ENCODE peak calls at places on chromosomes 3 and 15, in four cellular contexts. One of them, this sample, is unnamed.

GRCh38 chr3:42582474-42583070 is 805 bp upstream of the SEC22C start:
- DNase-seq in K562: no peak
- DNase-seq in GM12878: no peak
- DNase-seq in HepG2: no peak
- DNase-seq in this sample: no peak

GRCh38 chr3:61719278-61719977 is 158.1 kb downstream of the PTPRG start:
- DNase-seq in K562: no peak
- DNase-seq in GM12878: no peak
- DNase-seq in HepG2: no peak
- DNase-seq in this sample: no peak

GRCh38 chr15:57477736-57478522 is 101.6 kb downstream of the CGNL1 start:
- DNase-seq in K562: no peak
- DNase-seq in GM12878: peak; percentile 45
- DNase-seq in HepG2: peak; percentile 97
- DNase-seq in this sample: no peak

GRCh38 chr3:168493412-168494205 is 397.9 kb upstream of the GOLIM4 start:
- DNase-seq in K562: no peak
- DNase-seq in GM12878: no peak
- DNase-seq in HepG2: no peak
- DNase-seq in this sample: no peak

GRCh38 chr15:68014219-68014618 is 39.9 kb upstream of the PIAS1 start:
- DNase-seq in K562: no peak
- DNase-seq in GM12878: no peak
- DNase-seq in HepG2: no peak
- DNase-seq in this sample: no peak

GRCh38 chr3:71504250-71505036 is 79.1 kb downstream of the FOXP1 start:
- DNase-seq in K562: peak; percentile 18
- DNase-seq in GM12878: no peak
- DNase-seq in HepG2: no peak
- DNase-seq in this sample: peak; percentile 65

GRCh38 chr3:98824256-98824655 is 61.1 kb downstream of the ST3GAL6 start:
- DNase-seq in K562: no peak
- DNase-seq in GM12878: no peak
- DNase-seq in HepG2: no peak
- DNase-seq in this sample: no peak

GRCh38 chr3:16084887-16085286 is 89.6 kb upstream of the GALNT15 start:
- DNase-seq in K562: no peak
- DNase-seq in GM12878: no peak
- DNase-seq in HepG2: no peak
- DNase-seq in this sample: peak; percentile 95

GRCh38 chr3:171404376-171404982 is 55.7 kb downstream of the TNIK start:
- DNase-seq in K562: no peak
- DNase-seq in GM12878: no peak
- DNase-seq in HepG2: no peak
- DNase-seq in this sample: no peak

GRCh38 chr3:23002846-23003800 is 200.0 kb upstream of the UBE2E2 start:
- DNase-seq in K562: no peak
- DNase-seq in GM12878: no peak
- DNase-seq in HepG2: no peak
- DNase-seq in this sample: peak; percentile 31

GRCh38 chr3:95302044-95302443 is 1239.2 kb downstream of the NSUN3 start:
- DNase-seq in K562: no peak
- DNase-seq in GM12878: no peak
- DNase-seq in HepG2: peak; percentile 40
- DNase-seq in this sample: no peak

GRCh38 chr3:182111967-182112366 is 400.2 kb downstream of the SOX2 start:
- DNase-seq in K562: no peak
- DNase-seq in GM12878: no peak
- DNase-seq in HepG2: no peak
- DNase-seq in this sample: no peak

GRCh38 chr3:156382458-156383346 is 172.2 kb downstream of the SSR3 start:
- DNase-seq in K562: peak; percentile 52
- DNase-seq in GM12878: no peak
- DNase-seq in HepG2: peak; percentile 24
- DNase-seq in this sample: peak; percentile 49

GRCh38 chr3:27570421-27571106 is 86.4 kb upstream of the SLC4A7 start:
- DNase-seq in K562: no peak
- DNase-seq in GM12878: no peak
- DNase-seq in HepG2: no peak
- DNase-seq in this sample: no peak

GRCh38 chr3:79140718-79141117 is 627.1 kb downstream of the ROBO1 start:
- DNase-seq in K562: no peak
- DNase-seq in GM12878: no peak
- DNase-seq in HepG2: no peak
- DNase-seq in this sample: no peak

GRCh38 chr15:55254916-55255679 is 34.5 kb downstream of the RAB27A start:
- DNase-seq in K562: no peak
- DNase-seq in GM12878: no peak
- DNase-seq in HepG2: no peak
- DNase-seq in this sample: no peak

GRCh38 chr3:45165497-45166282 is 19.5 kb upstream of the CDCP1 start:
- DNase-seq in K562: no peak
- DNase-seq in GM12878: no peak
- DNase-seq in HepG2: no peak
- DNase-seq in this sample: no peak

GRCh38 chr3:27749640-27750039 is 27.5 kb upstream of the EOMES start:
- DNase-seq in K562: no peak
- DNase-seq in GM12878: no peak
- DNase-seq in HepG2: no peak
- DNase-seq in this sample: no peak

GRCh38 chr3:126679318-126679751 is 24.4 kb upstream of the TXNRD3 start:
- DNase-seq in K562: peak; percentile 70
- DNase-seq in GM12878: peak; percentile 4
- DNase-seq in HepG2: peak; percentile 59
- DNase-seq in this sample: peak; percentile 76

GRCh38 chr3:134640872-134641470 is 9.9 kb downstream of the KY start:
- DNase-seq in K562: peak; percentile 15
- DNase-seq in GM12878: no peak
- DNase-seq in HepG2: peak; percentile 26
- DNase-seq in this sample: peak; percentile 32

GRCh38 chr15:91099616-91100560 is at the start of gene SV2B:
- DNase-seq in K562: no peak
- DNase-seq in GM12878: no peak
- DNase-seq in HepG2: no peak
- DNase-seq in this sample: peak; percentile 7

GRCh38 chr15:58987036-58987435 is 427 bp upstream of the RNF111 start:
- DNase-seq in K562: peak; percentile 28
- DNase-seq in GM12878: no peak
- DNase-seq in HepG2: peak; percentile 3
- DNase-seq in this sample: no peak

DNA sequence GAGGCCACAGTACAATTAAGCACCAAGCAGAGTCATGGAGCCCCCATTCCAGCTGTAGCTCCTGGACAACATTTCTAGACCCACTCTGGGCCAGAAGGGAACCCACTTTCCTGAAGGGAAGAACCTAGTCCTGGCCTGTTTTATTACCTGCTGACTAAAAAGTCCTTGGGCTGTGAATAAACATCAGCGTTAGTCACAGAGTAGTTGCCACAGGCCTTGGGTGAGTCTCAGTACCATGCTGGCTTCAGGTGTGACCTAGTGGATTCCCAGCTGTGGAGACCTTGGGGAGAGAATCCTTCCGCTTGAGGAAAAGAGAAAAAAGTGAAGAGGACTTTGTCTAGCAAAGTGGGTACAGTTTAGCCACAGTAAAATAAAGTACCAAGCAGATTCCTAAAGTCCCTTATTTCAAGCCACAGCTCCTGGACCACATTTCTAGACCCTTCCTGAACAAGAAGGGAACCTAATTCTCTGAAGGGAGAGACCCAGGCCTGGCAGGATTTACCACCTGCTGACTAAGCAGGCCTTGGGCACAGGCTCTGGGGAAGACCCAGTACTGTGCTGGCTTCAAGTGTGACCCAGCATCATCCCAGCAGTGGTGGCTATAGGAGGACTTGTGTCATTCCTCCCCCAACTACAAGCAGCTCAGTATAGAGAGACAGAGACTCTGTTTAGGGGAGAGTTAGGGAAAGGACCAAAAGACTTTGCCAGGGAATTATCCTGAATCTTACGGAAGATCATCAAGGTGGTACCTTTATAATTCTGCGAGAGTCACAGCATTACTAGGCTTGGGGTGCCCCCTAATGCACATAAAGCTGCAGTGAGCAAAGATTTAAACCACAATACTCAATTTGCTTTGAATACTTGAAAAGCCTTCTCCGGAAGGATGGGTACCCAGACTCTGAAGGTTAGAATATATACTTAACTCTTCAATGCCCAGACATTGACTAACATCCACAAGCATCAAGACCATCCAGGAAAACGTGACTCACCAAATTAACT is 118.2 kb upstream of the KCNH8 start:
- DNase-seq in K562: no peak
- DNase-seq in GM12878: no peak
- DNase-seq in HepG2: no peak
- DNase-seq in this sample: no peak
- TF ChIP-seq MYC in K562: no peak
- TF ChIP-seq MYC in GM12878: no peak
- TF ChIP-seq MYC in HepG2: no peak
- TF ChIP-seq MYC in this sample: no peak

GRCh38 chr15:74127954-74128784 is 2.2 kb upstream of the ISLR2 start:
- DNase-seq in K562: no peak
- DNase-seq in GM12878: no peak
- DNase-seq in HepG2: no peak
- DNase-seq in this sample: no peak
- TF ChIP-seq EZH2 in K562: no peak
- TF ChIP-seq EZH2 in GM12878: peak; percentile 25
- TF ChIP-seq EZH2 in HepG2: no peak
- TF ChIP-seq EZH2 in this sample: peak; percentile 77

GRCh38 chr15:100559330-100559729 is 30.6 kb upstream of the CERS3 start:
- DNase-seq in K562: no peak
- DNase-seq in GM12878: no peak
- DNase-seq in HepG2: peak; percentile 3
- DNase-seq in this sample: no peak
- TF ChIP-seq MYC in K562: no peak
- TF ChIP-seq MYC in GM12878: no peak
- TF ChIP-seq MYC in HepG2: no peak
- TF ChIP-seq MYC in this sample: no peak

GRCh38 chr3:32175607-32176197 is 62.8 kb upstream of the CMTM8 start:
- DNase-seq in K562: peak; percentile 77
- DNase-seq in GM12878: no peak
- DNase-seq in HepG2: peak; percentile 60
- DNase-seq in this sample: peak; percentile 67
- TF ChIP-seq EZH2 in K562: no peak
- TF ChIP-seq EZH2 in GM12878: no peak
- TF ChIP-seq EZH2 in HepG2: no peak
- TF ChIP-seq EZH2 in this sample: no peak

DNA sequence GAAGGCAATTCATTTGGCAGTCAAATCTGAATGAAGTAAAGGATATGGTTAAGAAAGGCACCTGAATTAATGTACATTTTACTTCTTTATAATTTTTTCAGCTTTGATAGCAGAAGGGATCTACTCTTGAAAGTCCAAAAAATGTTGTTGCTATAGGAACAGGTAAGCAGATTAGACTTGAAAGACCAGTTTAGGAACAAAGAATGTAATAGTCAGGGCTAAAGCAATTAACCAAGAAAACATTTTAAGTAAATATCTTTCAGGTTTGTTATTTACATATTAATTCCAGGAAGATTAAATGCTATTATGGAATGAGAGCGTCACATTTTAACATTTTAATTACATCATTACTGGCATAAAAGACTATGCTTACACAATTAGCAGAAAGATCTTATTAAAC is 1.1 kb downstream of the ATP13A4 start:
- DNase-seq in K562: no peak
- DNase-seq in GM12878: no peak
- DNase-seq in HepG2: no peak
- DNase-seq in this sample: no peak
- TF ChIP-seq MYC in K562: no peak
- TF ChIP-seq MYC in GM12878: no peak
- TF ChIP-seq MYC in HepG2: no peak
- TF ChIP-seq MYC in this sample: no peak

DNA sequence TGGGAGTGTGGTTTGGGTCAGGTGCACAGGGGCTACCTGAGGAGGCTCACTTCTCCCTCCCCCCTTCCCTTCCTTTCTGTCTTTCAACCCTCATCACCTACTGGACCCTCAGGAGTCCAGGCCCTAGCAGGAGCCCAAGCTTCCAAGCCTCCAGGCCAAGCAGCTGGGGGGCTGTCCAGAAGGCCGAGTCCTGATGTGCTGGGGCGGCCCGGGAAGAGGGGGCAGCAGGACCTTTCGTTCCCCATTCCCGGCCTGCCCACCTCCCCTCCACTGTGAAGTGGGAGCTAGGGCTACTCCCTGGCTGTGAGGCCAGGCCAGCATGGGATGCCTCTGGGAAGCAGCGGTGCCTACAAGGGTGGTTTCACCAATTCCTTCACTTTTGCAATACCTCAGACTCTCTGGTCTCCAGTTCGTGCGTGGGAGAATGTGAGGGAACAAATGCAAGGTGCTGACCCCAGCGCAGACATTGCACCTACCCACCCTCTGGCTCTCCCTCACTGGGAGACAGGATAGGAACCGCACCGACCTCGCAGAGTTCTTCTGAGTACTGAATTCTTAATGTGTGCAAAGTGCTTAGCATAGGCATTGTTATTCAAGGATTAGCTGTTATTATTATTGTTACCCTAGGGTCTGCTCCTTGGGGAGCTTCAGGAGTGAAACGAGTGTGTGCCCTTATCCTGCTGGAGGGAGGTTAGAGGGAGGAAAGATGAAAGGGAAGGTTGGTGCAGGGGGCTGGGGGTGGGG is 2.5 kb downstream of the EPHB3 start:
- DNase-seq in K562: no peak
- DNase-seq in GM12878: no peak
- DNase-seq in HepG2: no peak
- DNase-seq in this sample: no peak
- TF ChIP-seq EZH2 in K562: no peak
- TF ChIP-seq EZH2 in GM12878: no peak
- TF ChIP-seq EZH2 in HepG2: no peak
- TF ChIP-seq EZH2 in this sample: no peak

DNA sequence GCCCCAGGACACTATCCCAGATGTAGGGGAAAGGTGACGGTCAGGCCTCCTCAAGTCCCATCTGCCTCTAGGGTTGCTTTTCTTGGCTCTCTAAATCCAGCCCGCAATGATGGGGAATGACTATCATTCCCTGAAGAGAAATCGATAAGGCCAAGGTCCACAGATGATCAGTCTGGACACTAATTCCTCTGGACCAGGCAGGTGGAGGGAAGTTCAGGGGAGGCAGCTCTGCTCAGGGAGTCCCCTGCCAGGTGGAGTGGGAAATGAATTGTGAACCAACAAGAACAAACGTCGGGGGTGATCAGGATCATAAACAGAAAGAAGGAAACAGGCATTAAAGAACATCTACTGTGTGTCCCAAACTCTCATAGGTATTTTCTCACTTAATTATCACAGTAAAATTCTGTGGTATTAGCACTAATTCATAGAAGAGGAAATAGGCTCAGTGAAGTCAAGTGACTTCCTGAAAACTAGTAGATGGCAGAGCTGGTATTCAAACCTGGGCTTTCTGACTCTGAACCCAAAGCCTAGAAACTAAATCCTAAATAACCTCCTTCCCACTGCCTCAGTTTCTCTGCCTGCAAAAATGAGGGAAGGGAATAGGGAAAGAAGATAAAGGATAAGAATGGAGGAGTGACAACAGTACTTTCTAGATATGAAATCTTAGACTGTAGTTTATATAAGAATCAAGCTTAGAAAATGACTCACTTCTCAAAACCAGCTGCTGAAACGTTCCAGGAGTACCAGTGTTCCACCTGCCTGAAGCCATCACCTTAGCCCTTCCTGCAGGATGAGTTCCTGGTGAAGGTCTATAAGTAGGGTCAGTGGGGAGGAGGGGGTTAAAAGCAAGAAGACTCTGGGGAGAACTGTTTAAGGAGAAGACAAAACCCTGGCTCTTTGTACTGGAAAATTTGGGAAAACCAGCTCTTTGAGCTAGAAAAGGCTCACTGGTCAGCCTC is 7.5 kb downstream of the BMF start:
- DNase-seq in K562: no peak
- DNase-seq in GM12878: no peak
- DNase-seq in HepG2: no peak
- DNase-seq in this sample: no peak
- TF ChIP-seq MYC in K562: no peak
- TF ChIP-seq MYC in GM12878: no peak
- TF ChIP-seq MYC in HepG2: no peak
- TF ChIP-seq MYC in this sample: no peak